ENCODE peak calls at places on chromosomes 11 and 22, in six cellular contexts. O, I, D, R, V and M are unnamed samples. For H3K4me1 and H3K36me3, the result is how much of the 10 kb centered on the place peaks cover.

GRCh38 chr11:117657801-117658200 is 139.2 kb downstream of the DSCAML1 start:
- DNase-seq in I (no peak), O (no peak), V (no peak), R (no peak), D (no peak), M (no peak)

GRCh38 chr11:1087279-1087960 is 12.7 kb downstream of the MUC2 start:
- DNase-seq in O (no peak), D (no peak), R (no peak), I (no peak), V (no peak), M (no peak)

GRCh38 chr11:102287963-102288744 is 29.1 kb upstream of the BIRC3 start:
- DNase-seq in I (peak), O (no peak), D (peak), V (no peak), R (no peak), M (no peak)

GRCh38 chr11:130999992-131000770 is 83.9 kb upstream of the SNX19 start:
- DNase-seq in O (no peak), V (no peak), D (no peak), I (no peak), R (no peak), M (no peak)

GRCh38 chr11:64864473-64865285 is 13.7 kb downstream of the EHD1 start:
- DNase-seq in O (peak), I (peak), D (no peak), R (peak), V (peak), M (peak)

GRCh38 chr11:61356701-61357100 is 5.0 kb downstream of the CYB561A3 start:
- DNase-seq in D (no peak), R (no peak), O (peak), I (no peak), V (no peak), M (no peak)

GRCh38 chr22:35375031-35375430 is 5.9 kb upstream of the HMOX1 start:
- DNase-seq in D (no peak), R (no peak), I (no peak), V (no peak), O (no peak), M (no peak)

GRCh38 chr11:113521737-113522517 is 46.7 kb upstream of the DRD2 start:
- DNase-seq in R (no peak), D (no peak), I (no peak), V (no peak), O (no peak), M (no peak)

GRCh38 chr22:20545681-20546521 is 38.5 kb downstream of the MED15 start:
- DNase-seq in R (peak), D (no peak), I (no peak), V (no peak), O (peak), M (no peak)

GRCh38 chr11:74950374-74950969 is 1.4 kb downstream of the SPCS2 start:
- DNase-seq in V (no peak), O (no peak), D (peak), R (no peak), I (no peak), M (no peak)

GRCh38 chr11:58524232-58525036 is 16.5 kb upstream of the OR5B21 start:
- DNase-seq in I (peak), O (no peak), D (peak), R (no peak), V (peak), M (peak)

GRCh38 chr11:12889243-12889642 is 119.9 kb upstream of the RASSF10 start:
- DNase-seq in I (no peak), R (peak), D (no peak), V (peak), O (no peak), M (peak)

GRCh38 chr11:3227568-3228444 is 4.4 kb downstream of the MRGPRE start:
- DNase-seq in I (no peak), D (no peak), R (peak), V (no peak), O (peak), M (no peak)

GRCh38 chr11:117144477-117145392 is 648 bp downstream of the PAFAH1B2 start:
- DNase-seq in V (peak), O (peak), R (peak), I (peak), D (peak), M (peak)

GRCh38 chr11:116976941-116977570 is 121.2 kb downstream of the SIK3 start:
- DNase-seq in V (no peak), D (no peak), I (no peak), O (no peak), R (no peak), M (no peak)

GRCh38 chr11:94129505-94130335 is 1.1 kb downstream of the PANX1 start:
- DNase-seq in D (no peak), R (no peak), I (peak), O (no peak), V (no peak), M (no peak)

GRCh38 chr11:116210663-116211062 is 562.1 kb downstream of the BUD13 start:
- DNase-seq in R (no peak), O (no peak), I (no peak), V (no peak), D (no peak), M (no peak)

GRCh38 chr11:133041165-133041564 is 491.1 kb downstream of the OPCML start:
- DNase-seq in I (no peak), V (no peak), R (no peak), O (no peak), D (no peak), M (no peak)

GRCh38 chr11:12195773-12196172 is 85.4 kb downstream of the MICAL2 start:
- DNase-seq in O (no peak), D (peak), R (no peak), I (no peak), V (no peak), M (no peak)

GRCh38 chr11:88398372-88399140 is 61.0 kb upstream of the CTSC start:
- DNase-seq in V (no peak), D (no peak), I (no peak), R (no peak), O (no peak), M (no peak)

GRCh38 chr11:12459374-12459773 is 82.0 kb downstream of the PARVA start:
- DNase-seq in R (no peak), O (no peak), I (no peak), V (no peak), D (no peak), M (no peak)

GRCh38 chr11:83060965-83061364 is 10.7 kb downstream of the RAB30 start:
- DNase-seq in R (no peak), V (no peak), D (no peak), O (no peak), I (no peak), M (no peak)

GRCh38 chr22:37330200-37331033 is 48.1 kb downstream of the CYTH4 start:
- DNase-seq in O (no peak), I (peak), D (peak), V (no peak), R (no peak), M (no peak)

GRCh38 chr11:107704432-107704831 is 7.4 kb downstream of the SLN start:
- DNase-seq in V (no peak), I (no peak), R (no peak), D (no peak), O (no peak), M (no peak)

GRCh38 chr22:26330971-26331625 is 98.0 kb upstream of the ASPHD2 start:
- DNase-seq in R (no peak), V (peak), I (peak), D (peak), O (no peak), M (no peak)

GRCh38 chr11:75346912-75347647 is 4.4 kb downstream of the ARRB1 start:
- DNase-seq in O (no peak), V (peak), D (no peak), I (no peak), R (peak), M (no peak)

GRCh38 chr11:44927174-44927661 is 23.5 kb downstream of the TP53I11 start:
- DNase-seq in I (peak), O (peak), R (peak), V (peak), D (peak), M (no peak)

GRCh38 chr11:60985991-60986915 is 14.8 kb downstream of the CD6 start:
- DNase-seq in D (peak), R (peak), V (no peak), I (peak), O (peak), M (no peak)

GRCh38 chr22:25362215-25362882 is 142.9 kb downstream of the CRYBB2 start:
- DNase-seq in D (peak), R (peak), V (peak), I (peak), O (peak), M (peak)

GRCh38 chr11:93917673-93918072 is 67.3 kb upstream of the VSTM5 start:
- DNase-seq in I (no peak), V (no peak), D (no peak), O (no peak), R (no peak), M (no peak)

GRCh38 chr11:68116892-68117435 is 4.2 kb downstream of the CHKA start:
- DNase-seq in V (no peak), I (no peak), D (no peak), R (no peak), O (no peak), M (no peak)

GRCh38 chr11:64837887-64838351 is 6.5 kb downstream of the CDC42BPG start:
- DNase-seq in I (no peak), R (no peak), V (no peak), O (no peak), D (no peak), M (no peak)

GRCh38 chr22:23787910-23788309 is 1.1 kb downstream of the SMARCB1 start:
- DNase-seq in D (no peak), O (no peak), I (no peak), R (peak), V (no peak), M (no peak)
- H3K4me1 ChIP-seq in D (under half), O (half or more), I (under half), R (under half), V (under half), M (under half)

DNA sequence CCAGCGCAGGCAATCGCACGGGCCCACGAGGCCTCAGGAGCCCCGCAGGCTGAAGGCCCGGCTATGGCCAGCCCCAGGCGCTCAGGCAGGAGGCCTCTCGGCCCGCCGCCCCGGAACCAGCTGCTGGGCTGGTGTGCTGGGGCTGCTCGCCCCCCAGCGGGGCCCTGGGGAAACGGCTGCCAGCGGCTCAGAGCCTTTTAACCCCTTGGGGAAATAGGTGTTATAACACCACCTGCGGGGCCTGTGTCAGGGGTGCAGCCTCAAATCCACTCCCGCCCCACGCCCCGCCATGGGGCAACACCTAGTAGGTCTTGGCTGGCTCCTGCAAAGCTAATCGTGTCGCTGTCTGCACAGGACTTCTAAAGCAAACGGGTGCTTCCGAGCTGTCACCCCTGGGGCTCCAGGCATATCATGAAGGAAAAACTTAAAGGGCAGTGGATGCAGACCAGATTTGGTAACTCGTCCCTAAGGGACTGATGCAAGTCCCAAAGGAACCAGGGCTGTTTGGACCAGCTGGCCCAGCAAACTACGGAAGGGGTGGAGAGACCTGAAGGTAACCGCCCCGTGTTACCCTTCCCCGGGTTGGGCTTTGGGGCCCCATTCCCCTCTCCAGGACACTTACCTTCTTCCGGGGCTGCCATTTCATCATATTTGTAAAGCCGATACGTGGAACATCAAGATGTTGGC is 237.2 kb downstream of the TTC28 start:
- DNase-seq in O (peak), D (peak), I (peak), R (peak), V (peak), M (no peak)
- TF ChIP-seq CTCF in O (peak), D (peak), I (peak), R (peak), V (peak), M (peak)

GRCh38 chr22:31583861-31584485 is 78.0 kb downstream of the PISD start:
- DNase-seq in R (no peak), O (no peak), V (no peak), I (no peak), D (no peak), M (no peak)

GRCh38 chr22:31584804-31585160 is 77.2 kb downstream of the PISD start:
- DNase-seq in R (no peak), O (no peak), I (no peak), D (peak), V (no peak), M (no peak)

GRCh38 chr22:31588970-31589675 is 72.9 kb downstream of the PISD start:
- DNase-seq in O (no peak), I (peak), R (no peak), V (no peak), D (no peak), M (no peak)

GRCh38 chr22:31586137-31586920 is 75.7 kb downstream of the PISD start:
- DNase-seq in V (peak), O (no peak), R (no peak), D (no peak), I (no peak), M (no peak)

GRCh38 chr22:31585161-31585859 is 76.7 kb downstream of the PISD start:
- DNase-seq in V (no peak), D (no peak), I (no peak), O (no peak), R (no peak), M (no peak)
- H3K36me3 ChIP-seq in V (under half), D (under half), I (under half), O (half or more), R (half or more), M (under half)

DNA sequence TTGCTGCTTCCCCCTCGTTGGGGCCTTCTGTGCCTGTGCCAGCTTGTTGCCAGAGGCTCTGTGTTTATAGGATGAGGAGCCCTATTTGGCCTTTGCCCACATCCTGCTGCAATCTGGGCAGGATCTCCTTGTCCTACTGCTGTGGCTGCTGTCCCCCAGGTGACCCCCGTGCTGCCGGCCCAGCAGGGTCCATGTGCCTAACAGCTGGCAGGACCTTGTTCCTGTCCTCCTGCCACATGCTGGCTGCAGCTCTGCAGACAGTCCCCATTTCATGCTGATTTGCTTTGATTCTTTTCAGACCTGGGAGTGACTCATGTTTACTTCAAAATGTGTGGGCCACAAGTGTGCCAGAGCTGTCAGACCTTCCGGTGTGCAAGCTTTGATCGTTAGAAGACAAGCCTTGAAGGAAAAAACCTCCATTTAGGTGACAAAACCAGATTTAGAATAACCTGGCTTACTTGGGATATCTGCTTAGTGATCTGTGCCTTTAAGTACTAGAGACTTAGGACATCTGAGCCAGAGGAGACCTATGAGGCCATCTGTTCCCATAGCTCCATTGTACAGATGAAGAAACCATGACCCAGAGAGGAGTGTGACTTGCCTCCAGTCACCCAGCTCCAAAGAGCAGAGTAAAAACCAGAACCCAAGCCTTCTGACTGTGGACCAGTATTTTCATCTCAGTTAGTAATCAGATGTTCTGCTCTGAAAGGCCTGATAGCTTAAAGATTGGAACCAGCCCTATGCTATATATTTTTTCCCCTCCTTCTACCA is 11.1 kb downstream of the NAV2 start:
- DNase-seq in V (peak), R (peak), O (no peak), I (no peak), D (no peak), M (peak)
- H3K4me1 ChIP-seq in V (under half), R (under half), O (under half), I (under half), D (under half), M (half or more)

GRCh38 chr11:19680824-19681368 is 31.7 kb upstream of the NAV2 start:
- DNase-seq in R (no peak), O (no peak), D (no peak), I (no peak), V (no peak), M (no peak)
- TF ChIP-seq CTCF in R (no peak), O (no peak), D (no peak), I (no peak), V (no peak), M (no peak)

GRCh38 chr11:134236834-134237556 is 12.5 kb downstream of the VPS26B start:
- DNase-seq in D (no peak), R (no peak), I (no peak), O (no peak), V (no peak), M (no peak)

GRCh38 chr11:134237557-134237922 is 13.1 kb downstream of the VPS26B start:
- DNase-seq in I (no peak), V (no peak), R (no peak), O (no peak), D (no peak), M (no peak)

GRCh38 chr11:134240592-134240991 is 12.6 kb downstream of the THYN1 start:
- DNase-seq in I (no peak), R (no peak), O (no peak), V (no peak), D (no peak), M (no peak)

GRCh38 chr11:134242376-134242775 is 10.8 kb downstream of the THYN1 start:
- DNase-seq in D (no peak), O (no peak), I (no peak), V (no peak), R (no peak), M (no peak)

GRCh38 chr11:134238956-134239355 is 14.2 kb downstream of the THYN1 start:
- DNase-seq in O (no peak), D (no peak), I (no peak), R (no peak), V (no peak), M (no peak)
- H3K36me3 ChIP-seq in O (half or more), D (under half), I (under half), R (half or more), V (half or more), M (under half)

GRCh38 chr11:122258446-122258994 is 142.5 kb upstream of the BLID start:
- DNase-seq in D (no peak), I (no peak), O (no peak), R (no peak), V (no peak), M (no peak)
- H3K4me1 ChIP-seq in D (under half), I (under half), O (under half), R (under half), V (under half), M (under half)